ENCODE peak calls at places on chromosomes 3 and 15, in five cellular contexts. One of them, this sample, is unnamed.

GRCh38 chr3:13407475-13407874 is 12.6 kb downstream of the NUP210 start:
- DNase-seq in lower leg skin: no peak
- DNase-seq in GM12892: no peak
- DNase-seq in body of pancreas: no peak
- DNase-seq in HCT116: no peak
- DNase-seq in this sample: no peak

GRCh38 chr15:96893159-96893906 is 562.8 kb downstream of the NR2F2 start:
- DNase-seq in lower leg skin: no peak
- DNase-seq in GM12892: no peak
- DNase-seq in body of pancreas: no peak
- DNase-seq in HCT116: no peak
- DNase-seq in this sample: no peak

GRCh38 chr3:123202451-123202850 is 708 bp downstream of the SEC22A start:
- DNase-seq in lower leg skin: no peak
- DNase-seq in GM12892: no peak
- DNase-seq in body of pancreas: no peak
- DNase-seq in HCT116: no peak
- DNase-seq in this sample: peak

GRCh38 chr3:111729087-111729846 is 129.8 kb upstream of the PHLDB2 start:
- DNase-seq in lower leg skin: no peak
- DNase-seq in GM12892: no peak
- DNase-seq in body of pancreas: no peak
- DNase-seq in HCT116: no peak
- DNase-seq in this sample: no peak

GRCh38 chr3:15795563-15796308 is 2.0 kb downstream of the ANKRD28 start:
- DNase-seq in lower leg skin: no peak
- DNase-seq in GM12892: no peak
- DNase-seq in body of pancreas: no peak
- DNase-seq in HCT116: no peak
- DNase-seq in this sample: peak

GRCh38 chr3:106473576-106474506 is 605.0 kb upstream of the CBLB start:
- DNase-seq in lower leg skin: no peak
- DNase-seq in GM12892: no peak
- DNase-seq in body of pancreas: no peak
- DNase-seq in HCT116: no peak
- DNase-seq in this sample: no peak

GRCh38 chr3:707041-707440 is 385.8 kb upstream of the CNTN6 start:
- DNase-seq in lower leg skin: no peak
- DNase-seq in GM12892: no peak
- DNase-seq in body of pancreas: no peak
- DNase-seq in HCT116: no peak
- DNase-seq in this sample: no peak

GRCh38 chr3:14467723-14468620 is 65.6 kb downstream of the SLC6A6 start:
- DNase-seq in lower leg skin: no peak
- DNase-seq in GM12892: peak
- DNase-seq in body of pancreas: peak
- DNase-seq in HCT116: no peak
- DNase-seq in this sample: peak

GRCh38 chr3:140753865-140754754 is 76.2 kb downstream of the TRIM42 start:
- DNase-seq in lower leg skin: peak
- DNase-seq in GM12892: no peak
- DNase-seq in body of pancreas: no peak
- DNase-seq in HCT116: no peak
- DNase-seq in this sample: no peak

GRCh38 chr3:155026999-155027591 is 53.0 kb upstream of the MME start:
- DNase-seq in lower leg skin: no peak
- DNase-seq in GM12892: no peak
- DNase-seq in body of pancreas: no peak
- DNase-seq in HCT116: no peak
- DNase-seq in this sample: no peak

GRCh38 chr15:100926971-100927756 is 8.0 kb downstream of the LRRK1 start:
- DNase-seq in lower leg skin: peak
- DNase-seq in GM12892: no peak
- DNase-seq in body of pancreas: no peak
- DNase-seq in HCT116: no peak
- DNase-seq in this sample: no peak

GRCh38 chr15:100681335-100681746 is 79.0 kb downstream of the ASB7 start:
- DNase-seq in lower leg skin: peak
- DNase-seq in GM12892: no peak
- DNase-seq in body of pancreas: no peak
- DNase-seq in HCT116: no peak
- DNase-seq in this sample: no peak

GRCh38 chr3:81867875-81868274 is 106.4 kb upstream of the GBE1 start:
- DNase-seq in lower leg skin: no peak
- DNase-seq in GM12892: no peak
- DNase-seq in body of pancreas: no peak
- DNase-seq in HCT116: no peak
- DNase-seq in this sample: no peak

GRCh38 chr15:51677453-51677852 is 3.9 kb upstream of the SCG3 start:
- DNase-seq in lower leg skin: no peak
- DNase-seq in GM12892: no peak
- DNase-seq in body of pancreas: no peak
- DNase-seq in HCT116: no peak
- DNase-seq in this sample: no peak

GRCh38 chr15:59294574-59294960 is 78.1 kb downstream of the MYO1E start:
- DNase-seq in lower leg skin: no peak
- DNase-seq in GM12892: no peak
- DNase-seq in body of pancreas: no peak
- DNase-seq in HCT116: no peak
- DNase-seq in this sample: no peak

GRCh38 chr3:15495461-15496340 is 25.8 kb downstream of the COLQ start:
- DNase-seq in lower leg skin: no peak
- DNase-seq in GM12892: no peak
- DNase-seq in body of pancreas: no peak
- DNase-seq in HCT116: no peak
- DNase-seq in this sample: no peak

GRCh38 chr3:43389388-43390254 is 103.3 kb downstream of the SNRK start:
- DNase-seq in lower leg skin: no peak
- DNase-seq in GM12892: no peak
- DNase-seq in body of pancreas: peak
- DNase-seq in HCT116: no peak
- DNase-seq in this sample: peak

GRCh38 chr15:41284425-41285177 is 47.8 kb downstream of the OIP5 start:
- DNase-seq in lower leg skin: peak
- DNase-seq in GM12892: no peak
- DNase-seq in body of pancreas: peak
- DNase-seq in HCT116: no peak
- DNase-seq in this sample: peak

GRCh38 chr15:93703092-93703785 is 528.1 kb upstream of the MCTP2 start:
- DNase-seq in lower leg skin: no peak
- DNase-seq in GM12892: no peak
- DNase-seq in body of pancreas: no peak
- DNase-seq in HCT116: no peak
- DNase-seq in this sample: no peak

GRCh38 chr3:12841970-12842328 is 584 bp upstream of the RPL32 start:
- DNase-seq in lower leg skin: no peak
- DNase-seq in GM12892: no peak
- DNase-seq in body of pancreas: no peak
- DNase-seq in HCT116: no peak
- DNase-seq in this sample: no peak

GRCh38 chr3:29397406-29397805 is 116.5 kb downstream of the RBMS3 start:
- DNase-seq in lower leg skin: no peak
- DNase-seq in GM12892: no peak
- DNase-seq in body of pancreas: no peak
- DNase-seq in HCT116: no peak
- DNase-seq in this sample: no peak

GRCh38 chr15:70032509-70032908 is 65.2 kb downstream of the TLE3 start:
- DNase-seq in lower leg skin: no peak
- DNase-seq in GM12892: no peak
- DNase-seq in body of pancreas: no peak
- DNase-seq in HCT116: no peak
- DNase-seq in this sample: no peak

GRCh38 chr3:120682095-120682681 is at the start of gene HGD:
- DNase-seq in lower leg skin: no peak
- DNase-seq in GM12892: no peak
- DNase-seq in body of pancreas: peak
- DNase-seq in HCT116: no peak
- DNase-seq in this sample: no peak
- TF ChIP-seq POLR2A in lower leg skin: no peak
- TF ChIP-seq POLR2A in GM12892: no peak
- TF ChIP-seq POLR2A in body of pancreas: no peak
- TF ChIP-seq POLR2A in HCT116: no peak
- TF ChIP-seq POLR2A in this sample: no peak

GRCh38 chr3:119380697-119381096 is 82.7 kb downstream of the TMEM39A start:
- DNase-seq in lower leg skin: no peak
- DNase-seq in GM12892: no peak
- DNase-seq in body of pancreas: peak
- DNase-seq in HCT116: peak
- DNase-seq in this sample: peak

GRCh38 chr3:119378259-119378658 is 84.1 kb downstream of the ARHGAP31 start:
- DNase-seq in lower leg skin: no peak
- DNase-seq in GM12892: no peak
- DNase-seq in body of pancreas: no peak
- DNase-seq in HCT116: no peak
- DNase-seq in this sample: no peak

GRCh38 chr3:119376758-119377157 is 82.6 kb downstream of the ARHGAP31 start:
- DNase-seq in lower leg skin: no peak
- DNase-seq in GM12892: no peak
- DNase-seq in body of pancreas: no peak
- DNase-seq in HCT116: no peak
- DNase-seq in this sample: no peak

DNA sequence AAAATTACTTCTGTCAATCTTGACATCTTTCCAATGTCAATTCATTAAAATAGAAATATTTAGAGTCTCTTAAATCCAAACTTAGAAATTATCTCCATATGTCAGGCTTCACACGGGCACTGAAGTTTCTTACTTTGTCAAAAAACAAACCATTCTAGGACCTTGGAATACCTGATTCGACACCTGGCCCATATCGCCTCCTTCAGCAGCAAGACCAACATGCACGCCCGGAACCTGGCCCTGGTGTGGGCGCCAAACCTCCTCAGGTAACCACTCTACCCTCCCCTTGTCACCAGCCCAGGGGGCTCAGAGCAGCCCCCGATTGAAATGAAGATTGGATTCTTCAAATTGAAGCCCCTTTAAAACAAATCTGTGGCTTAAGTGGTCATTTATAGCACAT is 81.3 kb downstream of the TMEM39A start:
- DNase-seq in lower leg skin: no peak
- DNase-seq in GM12892: no peak
- DNase-seq in body of pancreas: peak
- DNase-seq in HCT116: no peak
- DNase-seq in this sample: no peak
- TF ChIP-seq POLR2A in lower leg skin: no peak
- TF ChIP-seq POLR2A in GM12892: no peak
- TF ChIP-seq POLR2A in body of pancreas: no peak
- TF ChIP-seq POLR2A in HCT116: no peak
- TF ChIP-seq POLR2A in this sample: no peak

GRCh38 chr3:184336484-184337230 is 743 bp upstream of the FAM131A start:
- DNase-seq in lower leg skin: peak
- DNase-seq in GM12892: no peak
- DNase-seq in body of pancreas: no peak
- DNase-seq in HCT116: no peak
- DNase-seq in this sample: peak
- TF ChIP-seq POLR2A in lower leg skin: no peak
- TF ChIP-seq POLR2A in GM12892: no peak
- TF ChIP-seq POLR2A in body of pancreas: no peak
- TF ChIP-seq POLR2A in HCT116: no peak
- TF ChIP-seq POLR2A in this sample: no peak

DNA sequence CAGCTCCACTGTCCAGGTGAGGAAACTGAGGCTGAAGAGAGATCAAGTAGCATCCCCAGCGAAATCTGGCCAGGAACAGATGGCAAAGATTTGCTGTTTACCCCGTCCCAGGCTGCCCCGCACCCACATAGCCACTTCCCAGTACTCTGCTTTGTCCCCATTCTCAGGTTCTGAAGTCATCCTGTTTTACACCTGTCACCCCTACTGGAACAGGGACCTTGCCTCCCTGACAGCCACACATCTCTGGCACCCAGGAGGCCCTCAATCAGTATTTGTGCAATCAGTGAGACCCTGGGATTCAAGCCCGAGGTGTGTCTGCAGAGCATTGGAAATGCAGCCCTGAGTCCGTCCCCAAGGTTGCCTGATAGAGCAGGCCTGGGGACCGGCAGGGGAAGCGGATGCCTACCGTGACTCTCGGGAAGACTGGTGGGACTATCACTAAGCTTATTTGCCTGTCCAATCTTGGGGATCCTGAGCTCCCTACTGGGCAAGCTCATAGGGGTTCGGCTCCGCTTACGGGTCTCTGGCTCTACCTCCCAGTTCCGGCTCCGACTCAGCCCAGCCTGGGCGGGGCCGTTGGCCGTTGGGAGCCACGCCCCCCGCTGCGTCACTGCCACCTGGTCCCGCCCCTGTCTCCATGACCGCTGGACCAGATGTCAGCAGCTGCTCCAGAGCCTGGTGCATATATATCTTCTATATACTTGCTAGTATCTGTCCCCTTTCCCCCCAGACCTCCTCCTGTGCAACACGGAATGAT is 17.5 kb upstream of the FANCD2 start:
- DNase-seq in lower leg skin: peak
- DNase-seq in GM12892: peak
- DNase-seq in body of pancreas: peak
- DNase-seq in HCT116: no peak
- DNase-seq in this sample: peak
- TF ChIP-seq POLR2A in lower leg skin: no peak
- TF ChIP-seq POLR2A in GM12892: no peak
- TF ChIP-seq POLR2A in body of pancreas: peak
- TF ChIP-seq POLR2A in HCT116: no peak
- TF ChIP-seq POLR2A in this sample: peak

GRCh38 chr15:90184786-90185704 is 16.1 kb upstream of the SEMA4B start:
- DNase-seq in lower leg skin: peak
- DNase-seq in GM12892: peak
- DNase-seq in body of pancreas: peak
- DNase-seq in HCT116: no peak
- DNase-seq in this sample: peak
- TF ChIP-seq POLR2A in lower leg skin: no peak
- TF ChIP-seq POLR2A in GM12892: peak
- TF ChIP-seq POLR2A in body of pancreas: no peak
- TF ChIP-seq POLR2A in HCT116: no peak
- TF ChIP-seq POLR2A in this sample: no peak